ENCODE peak calls at places on chromosomes 6 and 20, in nine cellular contexts. One of them, this sample, is unnamed.

GRCh38 chr6:130890531-130890950 is 63.3 kb downstream of the SMLR1 start:
- DNase-seq in CD8-positive, alpha-beta memory T cell: no peak
- DNase-seq in upper lobe of right lung: no peak
- DNase-seq in CD8-positive, alpha-beta T cell: no peak
- DNase-seq in AG04450: peak; percentile 77
- DNase-seq in choroid plexus epithelial cell: peak; percentile 60
- DNase-seq in neural progenitor cell: no peak
- DNase-seq in psoas muscle: no peak
- DNase-seq in dorsolateral prefrontal cortex: no peak
- DNase-seq in this sample: no peak

GRCh38 chr6:134686071-134686470 is 263.8 kb downstream of the ALDH8A1 start:
- DNase-seq in CD8-positive, alpha-beta memory T cell: no peak
- DNase-seq in upper lobe of right lung: no peak
- DNase-seq in CD8-positive, alpha-beta T cell: no peak
- DNase-seq in AG04450: no peak
- DNase-seq in choroid plexus epithelial cell: no peak
- DNase-seq in neural progenitor cell: no peak
- DNase-seq in psoas muscle: no peak
- DNase-seq in dorsolateral prefrontal cortex: no peak
- DNase-seq in this sample: no peak

GRCh38 chr20:43767686-43768474 is 41.1 kb upstream of the GTSF1L start:
- DNase-seq in CD8-positive, alpha-beta memory T cell: no peak
- DNase-seq in upper lobe of right lung: peak; percentile 15
- DNase-seq in CD8-positive, alpha-beta T cell: no peak
- DNase-seq in AG04450: no peak
- DNase-seq in choroid plexus epithelial cell: no peak
- DNase-seq in neural progenitor cell: no peak
- DNase-seq in psoas muscle: no peak
- DNase-seq in dorsolateral prefrontal cortex: peak; percentile 57
- DNase-seq in this sample: peak; percentile 45

GRCh38 chr6:170116643-170117042 is 174.2 kb downstream of the DLL1 start:
- DNase-seq in CD8-positive, alpha-beta memory T cell: no peak
- DNase-seq in upper lobe of right lung: peak; percentile 44
- DNase-seq in CD8-positive, alpha-beta T cell: no peak
- DNase-seq in AG04450: no peak
- DNase-seq in choroid plexus epithelial cell: no peak
- DNase-seq in neural progenitor cell: no peak
- DNase-seq in psoas muscle: no peak
- DNase-seq in dorsolateral prefrontal cortex: no peak
- DNase-seq in this sample: peak; percentile 59

GRCh38 chr6:146788115-146788514 is 189.3 kb downstream of the ADGB start:
- DNase-seq in CD8-positive, alpha-beta memory T cell: no peak
- DNase-seq in upper lobe of right lung: no peak
- DNase-seq in CD8-positive, alpha-beta T cell: no peak
- DNase-seq in AG04450: no peak
- DNase-seq in choroid plexus epithelial cell: no peak
- DNase-seq in neural progenitor cell: no peak
- DNase-seq in psoas muscle: no peak
- DNase-seq in dorsolateral prefrontal cortex: no peak
- DNase-seq in this sample: no peak

GRCh38 chr6:32941412-32941784 is 570 bp upstream of the HLA-DMB start:
- DNase-seq in CD8-positive, alpha-beta memory T cell: peak; percentile 56
- DNase-seq in upper lobe of right lung: no peak
- DNase-seq in CD8-positive, alpha-beta T cell: no peak
- DNase-seq in AG04450: no peak
- DNase-seq in choroid plexus epithelial cell: no peak
- DNase-seq in neural progenitor cell: peak; percentile 11
- DNase-seq in psoas muscle: no peak
- DNase-seq in dorsolateral prefrontal cortex: no peak
- DNase-seq in this sample: no peak

GRCh38 chr20:1830240-1830639 is 65.0 kb upstream of the SIRPA start:
- DNase-seq in CD8-positive, alpha-beta memory T cell: no peak
- DNase-seq in upper lobe of right lung: no peak
- DNase-seq in CD8-positive, alpha-beta T cell: no peak
- DNase-seq in AG04450: peak; percentile 94
- DNase-seq in choroid plexus epithelial cell: peak; percentile 89
- DNase-seq in neural progenitor cell: no peak
- DNase-seq in psoas muscle: peak; percentile 76
- DNase-seq in dorsolateral prefrontal cortex: peak; percentile 87
- DNase-seq in this sample: peak; percentile 44

GRCh38 chr20:18058661-18059467 is 1.1 kb upstream of the OVOL2 start:
- DNase-seq in CD8-positive, alpha-beta memory T cell: no peak
- DNase-seq in upper lobe of right lung: peak; percentile 74
- DNase-seq in CD8-positive, alpha-beta T cell: no peak
- DNase-seq in AG04450: no peak
- DNase-seq in choroid plexus epithelial cell: no peak
- DNase-seq in neural progenitor cell: peak; percentile 78
- DNase-seq in psoas muscle: no peak
- DNase-seq in dorsolateral prefrontal cortex: no peak
- DNase-seq in this sample: peak; percentile 89

GRCh38 chr20:36334281-36335075 is 28.3 kb downstream of the DLGAP4 start:
- DNase-seq in CD8-positive, alpha-beta memory T cell: no peak
- DNase-seq in upper lobe of right lung: no peak
- DNase-seq in CD8-positive, alpha-beta T cell: no peak
- DNase-seq in AG04450: no peak
- DNase-seq in choroid plexus epithelial cell: no peak
- DNase-seq in neural progenitor cell: no peak
- DNase-seq in psoas muscle: no peak
- DNase-seq in dorsolateral prefrontal cortex: no peak
- DNase-seq in this sample: peak; percentile 55

GRCh38 chr20:49685161-49685601 is 28.5 kb downstream of the B4GALT5 start:
- DNase-seq in CD8-positive, alpha-beta memory T cell: no peak
- DNase-seq in upper lobe of right lung: no peak
- DNase-seq in CD8-positive, alpha-beta T cell: no peak
- DNase-seq in AG04450: no peak
- DNase-seq in choroid plexus epithelial cell: peak; percentile 60
- DNase-seq in neural progenitor cell: no peak
- DNase-seq in psoas muscle: no peak
- DNase-seq in dorsolateral prefrontal cortex: no peak
- DNase-seq in this sample: no peak

GRCh38 chr20:64212750-64213149 is 42.8 kb upstream of the PCMTD2 start:
- DNase-seq in CD8-positive, alpha-beta memory T cell: no peak
- DNase-seq in upper lobe of right lung: no peak
- DNase-seq in CD8-positive, alpha-beta T cell: no peak
- DNase-seq in AG04450: no peak
- DNase-seq in choroid plexus epithelial cell: peak; percentile 53
- DNase-seq in neural progenitor cell: no peak
- DNase-seq in psoas muscle: peak; percentile 37
- DNase-seq in dorsolateral prefrontal cortex: no peak
- DNase-seq in this sample: no peak

GRCh38 chr20:35302421-35303335 is 10.5 kb upstream of the FAM83C start:
- DNase-seq in CD8-positive, alpha-beta memory T cell: no peak
- DNase-seq in upper lobe of right lung: peak; percentile 20
- DNase-seq in CD8-positive, alpha-beta T cell: no peak
- DNase-seq in AG04450: no peak
- DNase-seq in choroid plexus epithelial cell: peak; percentile 40
- DNase-seq in neural progenitor cell: no peak
- DNase-seq in psoas muscle: no peak
- DNase-seq in dorsolateral prefrontal cortex: no peak
- DNase-seq in this sample: no peak

GRCh38 chr6:163983601-163984445 is 569.3 kb downstream of the QKI start:
- DNase-seq in CD8-positive, alpha-beta memory T cell: no peak
- DNase-seq in upper lobe of right lung: no peak
- DNase-seq in CD8-positive, alpha-beta T cell: no peak
- DNase-seq in AG04450: no peak
- DNase-seq in choroid plexus epithelial cell: no peak
- DNase-seq in neural progenitor cell: peak; percentile 47
- DNase-seq in psoas muscle: no peak
- DNase-seq in dorsolateral prefrontal cortex: no peak
- DNase-seq in this sample: no peak

GRCh38 chr6:53441761-53442160 is 93.0 kb upstream of the ELOVL5 start:
- DNase-seq in CD8-positive, alpha-beta memory T cell: no peak
- DNase-seq in upper lobe of right lung: no peak
- DNase-seq in CD8-positive, alpha-beta T cell: no peak
- DNase-seq in AG04450: no peak
- DNase-seq in choroid plexus epithelial cell: peak; percentile 75
- DNase-seq in neural progenitor cell: no peak
- DNase-seq in psoas muscle: no peak
- DNase-seq in dorsolateral prefrontal cortex: no peak
- DNase-seq in this sample: no peak

GRCh38 chr20:33684533-33685327 is 1.5 kb downstream of the E2F1 start:
- DNase-seq in CD8-positive, alpha-beta memory T cell: no peak
- DNase-seq in upper lobe of right lung: no peak
- DNase-seq in CD8-positive, alpha-beta T cell: no peak
- DNase-seq in AG04450: no peak
- DNase-seq in choroid plexus epithelial cell: no peak
- DNase-seq in neural progenitor cell: peak; percentile 84
- DNase-seq in psoas muscle: no peak
- DNase-seq in dorsolateral prefrontal cortex: no peak
- DNase-seq in this sample: peak; percentile 82
- H3K4me3 ChIP-seq in CD8-positive, alpha-beta memory T cell: peak overlapping the region; percentile 37
- H3K4me3 ChIP-seq in upper lobe of right lung: no peak overlapping the region
- H3K4me3 ChIP-seq in CD8-positive, alpha-beta T cell: no peak overlapping the region
- H3K4me3 ChIP-seq in AG04450: peak overlapping the region; percentile 51
- H3K4me3 ChIP-seq in choroid plexus epithelial cell: no peak overlapping the region
- H3K4me3 ChIP-seq in neural progenitor cell: peak overlapping the region; percentile 65
- H3K4me3 ChIP-seq in psoas muscle: no peak overlapping the region
- H3K4me3 ChIP-seq in dorsolateral prefrontal cortex: no peak overlapping the region
- H3K4me3 ChIP-seq in this sample: peak overlapping the region; percentile 82

GRCh38 chr20:59835448-59836395 is 97.7 kb downstream of the SYCP2 start:
- DNase-seq in CD8-positive, alpha-beta memory T cell: no peak
- DNase-seq in upper lobe of right lung: no peak
- DNase-seq in CD8-positive, alpha-beta T cell: no peak
- DNase-seq in AG04450: no peak
- DNase-seq in choroid plexus epithelial cell: peak; percentile 18
- DNase-seq in neural progenitor cell: peak; percentile 86
- DNase-seq in psoas muscle: no peak
- DNase-seq in dorsolateral prefrontal cortex: peak; percentile 58
- DNase-seq in this sample: peak; percentile 62
- H3K4me3 ChIP-seq in CD8-positive, alpha-beta memory T cell: no peak overlapping the region
- H3K4me3 ChIP-seq in upper lobe of right lung: peak overlapping the region; percentile 24
- H3K4me3 ChIP-seq in CD8-positive, alpha-beta T cell: no peak overlapping the region
- H3K4me3 ChIP-seq in AG04450: no peak overlapping the region
- H3K4me3 ChIP-seq in choroid plexus epithelial cell: no peak overlapping the region
- H3K4me3 ChIP-seq in neural progenitor cell: peak overlapping the region; percentile 3
- H3K4me3 ChIP-seq in psoas muscle: peak overlapping the region; percentile 7
- H3K4me3 ChIP-seq in dorsolateral prefrontal cortex: peak overlapping the region; percentile 12
- H3K4me3 ChIP-seq in this sample: no peak overlapping the region

GRCh38 chr20:40685349-40685748 is 3.7 kb downstream of the MAFB start:
- DNase-seq in CD8-positive, alpha-beta memory T cell: no peak
- DNase-seq in upper lobe of right lung: no peak
- DNase-seq in CD8-positive, alpha-beta T cell: no peak
- DNase-seq in AG04450: no peak
- DNase-seq in choroid plexus epithelial cell: no peak
- DNase-seq in neural progenitor cell: no peak
- DNase-seq in psoas muscle: no peak
- DNase-seq in dorsolateral prefrontal cortex: no peak
- DNase-seq in this sample: no peak

GRCh38 chr20:40687384-40688128 is 1.5 kb downstream of the MAFB start:
- DNase-seq in CD8-positive, alpha-beta memory T cell: no peak
- DNase-seq in upper lobe of right lung: peak; percentile 90
- DNase-seq in CD8-positive, alpha-beta T cell: no peak
- DNase-seq in AG04450: no peak
- DNase-seq in choroid plexus epithelial cell: peak; percentile 41
- DNase-seq in neural progenitor cell: peak; percentile 79
- DNase-seq in psoas muscle: peak; percentile 58
- DNase-seq in dorsolateral prefrontal cortex: no peak
- DNase-seq in this sample: peak; percentile 77

GRCh38 chr20:40686893-40687292 is 2.1 kb downstream of the MAFB start:
- DNase-seq in CD8-positive, alpha-beta memory T cell: no peak
- DNase-seq in upper lobe of right lung: no peak
- DNase-seq in CD8-positive, alpha-beta T cell: no peak
- DNase-seq in AG04450: no peak
- DNase-seq in choroid plexus epithelial cell: no peak
- DNase-seq in neural progenitor cell: peak; percentile 43
- DNase-seq in psoas muscle: no peak
- DNase-seq in dorsolateral prefrontal cortex: no peak
- DNase-seq in this sample: peak; percentile 52

GRCh38 chr20:40688129-40689099 is 622 bp downstream of the MAFB start:
- DNase-seq in CD8-positive, alpha-beta memory T cell: no peak
- DNase-seq in upper lobe of right lung: no peak
- DNase-seq in CD8-positive, alpha-beta T cell: no peak
- DNase-seq in AG04450: no peak
- DNase-seq in choroid plexus epithelial cell: peak; percentile 54
- DNase-seq in neural progenitor cell: peak; percentile 36
- DNase-seq in psoas muscle: peak; percentile 43
- DNase-seq in dorsolateral prefrontal cortex: no peak
- DNase-seq in this sample: no peak

GRCh38 chr20:40686434-40686882 is 2.6 kb downstream of the MAFB start:
- DNase-seq in CD8-positive, alpha-beta memory T cell: no peak
- DNase-seq in upper lobe of right lung: no peak
- DNase-seq in CD8-positive, alpha-beta T cell: no peak
- DNase-seq in AG04450: no peak
- DNase-seq in choroid plexus epithelial cell: no peak
- DNase-seq in neural progenitor cell: peak; percentile 44
- DNase-seq in psoas muscle: no peak
- DNase-seq in dorsolateral prefrontal cortex: no peak
- DNase-seq in this sample: peak; percentile 54
- H3K4me3 ChIP-seq in CD8-positive, alpha-beta memory T cell: no peak overlapping the region
- H3K4me3 ChIP-seq in upper lobe of right lung: peak overlapping the region; percentile 59
- H3K4me3 ChIP-seq in CD8-positive, alpha-beta T cell: no peak overlapping the region
- H3K4me3 ChIP-seq in AG04450: no peak overlapping the region
- H3K4me3 ChIP-seq in choroid plexus epithelial cell: peak overlapping the region; percentile 77
- H3K4me3 ChIP-seq in neural progenitor cell: no peak overlapping the region
- H3K4me3 ChIP-seq in psoas muscle: peak overlapping the region; percentile 76
- H3K4me3 ChIP-seq in dorsolateral prefrontal cortex: peak overlapping the region; percentile 63
- H3K4me3 ChIP-seq in this sample: no peak overlapping the region

GRCh38 chr20:6122111-6122872 is 538 bp downstream of the FERMT1 start:
- DNase-seq in CD8-positive, alpha-beta memory T cell: no peak
- DNase-seq in upper lobe of right lung: no peak
- DNase-seq in CD8-positive, alpha-beta T cell: no peak
- DNase-seq in AG04450: peak; percentile 2
- DNase-seq in choroid plexus epithelial cell: peak; percentile 54
- DNase-seq in neural progenitor cell: peak; percentile 15
- DNase-seq in psoas muscle: no peak
- DNase-seq in dorsolateral prefrontal cortex: no peak
- DNase-seq in this sample: peak; percentile 32
- H3K4me3 ChIP-seq in CD8-positive, alpha-beta memory T cell: no peak overlapping the region
- H3K4me3 ChIP-seq in upper lobe of right lung: peak overlapping the region; percentile 55
- H3K4me3 ChIP-seq in CD8-positive, alpha-beta T cell: no peak overlapping the region
- H3K4me3 ChIP-seq in AG04450: peak overlapping the region; percentile 60
- H3K4me3 ChIP-seq in choroid plexus epithelial cell: peak overlapping the region; percentile 62
- H3K4me3 ChIP-seq in neural progenitor cell: peak overlapping the region; percentile 50
- H3K4me3 ChIP-seq in psoas muscle: peak overlapping the region; percentile 62
- H3K4me3 ChIP-seq in dorsolateral prefrontal cortex: peak overlapping the region; percentile 55
- H3K4me3 ChIP-seq in this sample: peak overlapping the region; percentile 51

GRCh38 chr6:42502127-42502526 is 50.4 kb upstream of the TRERF1 start:
- DNase-seq in CD8-positive, alpha-beta memory T cell: no peak
- DNase-seq in upper lobe of right lung: no peak
- DNase-seq in CD8-positive, alpha-beta T cell: no peak
- DNase-seq in AG04450: no peak
- DNase-seq in choroid plexus epithelial cell: no peak
- DNase-seq in neural progenitor cell: no peak
- DNase-seq in psoas muscle: no peak
- DNase-seq in dorsolateral prefrontal cortex: no peak
- DNase-seq in this sample: no peak
- H3K4me3 ChIP-seq in CD8-positive, alpha-beta memory T cell: no peak overlapping the region
- H3K4me3 ChIP-seq in upper lobe of right lung: no peak overlapping the region
- H3K4me3 ChIP-seq in CD8-positive, alpha-beta T cell: no peak overlapping the region
- H3K4me3 ChIP-seq in AG04450: no peak overlapping the region
- H3K4me3 ChIP-seq in choroid plexus epithelial cell: no peak overlapping the region
- H3K4me3 ChIP-seq in neural progenitor cell: no peak overlapping the region
- H3K4me3 ChIP-seq in psoas muscle: no peak overlapping the region
- H3K4me3 ChIP-seq in dorsolateral prefrontal cortex: no peak overlapping the region
- H3K4me3 ChIP-seq in this sample: no peak overlapping the region